ENCODE peak calls at places on chromosomes 4 and X, in six cellular contexts. X, G, Z, U, V and Y are unnamed samples.

GRCh38 chrX:12877386-12877785 is 10.5 kb downstream of the TLR7 start:
- DNase-seq in X (no peak), G (no peak), Z (no peak), U (no peak), V (no peak), Y (no peak)

GRCh38 chr4:157978680-157979361 is 194.0 kb downstream of the GASK1B start:
- DNase-seq in X (no peak), G (peak; percentile 72), Z (peak; percentile 12), U (peak; percentile 12), V (peak; percentile 24), Y (peak; percentile 44)

GRCh38 chr4:8706221-8707044 is 113.9 kb downstream of the CPZ start:
- DNase-seq in X (no peak), G (no peak), Z (no peak), U (no peak), V (no peak), Y (no peak)

GRCh38 chr4:140078366-140078765 is 75.6 kb downstream of the MAML3 start:
- DNase-seq in X (no peak), G (no peak), Z (no peak), U (peak; percentile 50), V (no peak), Y (peak; percentile 44)

GRCh38 chr4:89836031-89836777 is 757 bp downstream of the SNCA start:
- DNase-seq in X (no peak), G (peak; percentile 33), Z (no peak), U (no peak), V (peak; percentile 4), Y (no peak)

GRCh38 chr4:180926277-180926676 is 1316.9 kb upstream of the TENM3 start:
- DNase-seq in X (no peak), G (no peak), Z (no peak), U (no peak), V (no peak), Y (no peak)

GRCh38 chr4:162791321-162791720 is 375.4 kb downstream of the NAF1 start:
- DNase-seq in X (no peak), G (no peak), Z (no peak), U (no peak), V (no peak), Y (no peak)

GRCh38 chrX:38754102-38754790 is 47.0 kb upstream of the MID1IP1 start:
- DNase-seq in X (peak; percentile 1), G (no peak), Z (peak; percentile 40), U (no peak), V (peak; percentile 22), Y (peak; percentile 21)

GRCh38 chr4:167221074-167221473 is 13.2 kb downstream of the SPOCK3 start:
- DNase-seq in X (no peak), G (no peak), Z (no peak), U (no peak), V (no peak), Y (no peak)

GRCh38 chr4:150235795-150236385 is 157.6 kb downstream of the DCLK2 start:
- DNase-seq in X (no peak), G (no peak), Z (no peak), U (no peak), V (no peak), Y (no peak)

GRCh38 chr4:183098080-183098722 is 856 bp upstream of the WWC2 start:
- DNase-seq in X (no peak), G (no peak), Z (no peak), U (no peak), V (no peak), Y (peak; percentile 52)

GRCh38 chr4:130659314-130659713 is 1563.4 kb downstream of the C4orf33 start:
- DNase-seq in X (no peak), G (no peak), Z (no peak), U (no peak), V (no peak), Y (no peak)

GRCh38 chr4:138981930-138982390 is 33.6 kb upstream of the NOCT start:
- DNase-seq in X (no peak), G (no peak), Z (no peak), U (peak; percentile 20), V (no peak), Y (peak; percentile 22)

GRCh38 chrX:72037601-72038000 is 94.1 kb downstream of the RTL5 start:
- DNase-seq in X (no peak), G (no peak), Z (no peak), U (no peak), V (no peak), Y (peak; percentile 2)

GRCh38 chr4:156998500-156999174 is 27.0 kb upstream of the PDGFC start:
- DNase-seq in X (no peak), G (no peak), Z (no peak), U (no peak), V (no peak), Y (no peak)

GRCh38 chr4:20219526-20219925 is 32.2 kb upstream of the SLIT2 start:
- DNase-seq in X (no peak), G (no peak), Z (no peak), U (no peak), V (no peak), Y (no peak)

GRCh38 chr4:21209854-21210253 is 509.6 kb downstream of the PACRGL start:
- DNase-seq in X (no peak), G (no peak), Z (no peak), U (no peak), V (no peak), Y (no peak)